ENCODE peak calls at places on chromosomes 16 and 17, in six cellular contexts. One of them, this sample, is unnamed.

GRCh38 chr16:68356249-68356918 is 45.6 kb downstream of the PRMT7 start:
- DNase-seq in GM12878: peak
- DNase-seq in K562: no peak
- DNase-seq in endothelial cell of umbilical vein: no peak
- DNase-seq in A549: no peak
- DNase-seq in HepG2: no peak
- DNase-seq in this sample: peak

GRCh38 chr16:30351586-30352419 is 3.3 kb downstream of the CD2BP2 start:
- DNase-seq in GM12878: no peak
- DNase-seq in K562: no peak
- DNase-seq in endothelial cell of umbilical vein: peak
- DNase-seq in A549: peak
- DNase-seq in HepG2: no peak
- DNase-seq in this sample: no peak

GRCh38 chr17:280901-281300 is 71.7 kb downstream of the RPH3AL start:
- DNase-seq in GM12878: no peak
- DNase-seq in K562: no peak
- DNase-seq in endothelial cell of umbilical vein: no peak
- DNase-seq in A549: no peak
- DNase-seq in HepG2: no peak
- DNase-seq in this sample: no peak

GRCh38 chr17:77297693-77298666 is 157.2 kb downstream of the SEC14L1 start:
- DNase-seq in GM12878: no peak
- DNase-seq in K562: no peak
- DNase-seq in endothelial cell of umbilical vein: no peak
- DNase-seq in A549: peak
- DNase-seq in HepG2: no peak
- DNase-seq in this sample: peak

GRCh38 chr17:35345926-35346771 is 27.3 kb downstream of the SLFN11 start:
- DNase-seq in GM12878: no peak
- DNase-seq in K562: no peak
- DNase-seq in endothelial cell of umbilical vein: peak
- DNase-seq in A549: no peak
- DNase-seq in HepG2: no peak
- DNase-seq in this sample: peak

GRCh38 chr17:59002848-59003247 is 103.8 kb downstream of the TRIM37 start:
- DNase-seq in GM12878: no peak
- DNase-seq in K562: no peak
- DNase-seq in endothelial cell of umbilical vein: no peak
- DNase-seq in A549: no peak
- DNase-seq in HepG2: no peak
- DNase-seq in this sample: peak

GRCh38 chr17:18015603-18016002 is 23.4 kb downstream of the ATPAF2 start:
- DNase-seq in GM12878: no peak
- DNase-seq in K562: no peak
- DNase-seq in endothelial cell of umbilical vein: no peak
- DNase-seq in A549: no peak
- DNase-seq in HepG2: no peak
- DNase-seq in this sample: no peak

GRCh38 chr16:86965840-86966239 is 351.4 kb downstream of the C16orf95 start:
- DNase-seq in GM12878: no peak
- DNase-seq in K562: no peak
- DNase-seq in endothelial cell of umbilical vein: no peak
- DNase-seq in A549: no peak
- DNase-seq in HepG2: no peak
- DNase-seq in this sample: no peak

GRCh38 chr17:33750943-33751701 is 458.0 kb upstream of the ASIC2 start:
- DNase-seq in GM12878: peak
- DNase-seq in K562: peak
- DNase-seq in endothelial cell of umbilical vein: peak
- DNase-seq in A549: peak
- DNase-seq in HepG2: peak
- DNase-seq in this sample: peak

GRCh38 chr16:20611975-20612471 is 35.9 kb upstream of the ACSM2B start:
- DNase-seq in GM12878: no peak
- DNase-seq in K562: no peak
- DNase-seq in endothelial cell of umbilical vein: no peak
- DNase-seq in A549: no peak
- DNase-seq in HepG2: no peak
- DNase-seq in this sample: no peak

GRCh38 chr17:77619326-77619725 is 339.2 kb upstream of the TNRC6C start:
- DNase-seq in GM12878: no peak
- DNase-seq in K562: no peak
- DNase-seq in endothelial cell of umbilical vein: no peak
- DNase-seq in A549: no peak
- DNase-seq in HepG2: no peak
- DNase-seq in this sample: no peak

GRCh38 chr17:39699818-39700147 is at the start of gene ERBB2:
- DNase-seq in GM12878: no peak
- DNase-seq in K562: no peak
- DNase-seq in endothelial cell of umbilical vein: peak
- DNase-seq in A549: peak
- DNase-seq in HepG2: peak
- DNase-seq in this sample: no peak
- H3K4me3 ChIP-seq in GM12878: no peak
- H3K4me3 ChIP-seq in K562: no peak
- H3K4me3 ChIP-seq in endothelial cell of umbilical vein: peak
- H3K4me3 ChIP-seq in A549: peak
- H3K4me3 ChIP-seq in HepG2: peak
- H3K4me3 ChIP-seq in this sample: no peak

DNA sequence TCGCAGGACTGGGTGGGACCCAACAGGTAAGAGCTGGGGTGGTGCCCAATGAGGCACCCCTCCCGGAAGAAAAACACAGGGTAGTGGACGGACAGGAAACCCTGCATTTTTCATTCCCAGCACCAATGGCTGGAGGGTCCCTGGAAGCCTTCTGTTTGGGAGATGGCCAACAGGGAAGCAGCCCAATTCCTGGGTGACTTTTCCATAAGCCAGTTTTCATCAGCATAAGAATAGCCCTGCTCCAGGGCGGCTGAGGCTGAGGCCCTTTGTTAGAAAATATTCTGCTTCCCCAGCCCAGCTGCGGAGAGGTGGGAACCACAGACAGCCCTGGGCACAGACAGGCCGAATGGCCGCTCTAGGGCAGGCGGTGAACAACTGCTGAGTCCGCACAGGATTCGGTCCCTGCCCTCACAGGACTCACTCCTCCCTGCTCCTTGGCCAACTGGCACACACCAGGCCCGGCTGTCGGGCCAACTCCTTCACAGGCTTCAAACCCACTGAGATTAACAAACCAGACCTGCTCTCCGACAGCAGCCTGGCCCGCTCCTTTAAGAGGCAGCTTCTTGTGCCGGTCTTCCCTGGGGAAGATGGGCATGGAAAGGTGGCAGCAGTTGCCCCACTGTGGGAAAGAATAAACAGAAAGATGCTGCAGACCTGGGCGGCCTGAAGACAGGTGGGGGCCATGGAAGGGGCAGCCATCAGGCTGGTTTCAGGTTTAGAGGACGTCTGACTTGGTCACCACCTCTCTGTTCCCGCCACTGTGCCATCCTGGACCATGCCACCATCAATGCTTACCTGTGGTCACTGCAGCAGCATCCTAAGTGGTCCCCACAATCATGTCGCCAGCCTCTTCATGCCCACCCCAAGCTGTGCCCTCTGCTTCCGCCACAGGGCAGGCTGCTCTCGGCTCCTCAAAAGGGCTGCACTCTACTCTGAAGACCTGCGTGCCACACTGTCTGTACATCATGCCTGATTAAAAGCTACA is 10.1 kb downstream of the SMIM5 start:
- DNase-seq in GM12878: no peak
- DNase-seq in K562: no peak
- DNase-seq in endothelial cell of umbilical vein: no peak
- DNase-seq in A549: no peak
- DNase-seq in HepG2: no peak
- DNase-seq in this sample: no peak
- TF ChIP-seq MYC in GM12878: no peak
- TF ChIP-seq MYC in K562: no peak
- TF ChIP-seq MYC in endothelial cell of umbilical vein: no peak
- TF ChIP-seq MYC in A549: no peak
- TF ChIP-seq MYC in HepG2: no peak
- TF ChIP-seq MYC in this sample: no peak

DNA sequence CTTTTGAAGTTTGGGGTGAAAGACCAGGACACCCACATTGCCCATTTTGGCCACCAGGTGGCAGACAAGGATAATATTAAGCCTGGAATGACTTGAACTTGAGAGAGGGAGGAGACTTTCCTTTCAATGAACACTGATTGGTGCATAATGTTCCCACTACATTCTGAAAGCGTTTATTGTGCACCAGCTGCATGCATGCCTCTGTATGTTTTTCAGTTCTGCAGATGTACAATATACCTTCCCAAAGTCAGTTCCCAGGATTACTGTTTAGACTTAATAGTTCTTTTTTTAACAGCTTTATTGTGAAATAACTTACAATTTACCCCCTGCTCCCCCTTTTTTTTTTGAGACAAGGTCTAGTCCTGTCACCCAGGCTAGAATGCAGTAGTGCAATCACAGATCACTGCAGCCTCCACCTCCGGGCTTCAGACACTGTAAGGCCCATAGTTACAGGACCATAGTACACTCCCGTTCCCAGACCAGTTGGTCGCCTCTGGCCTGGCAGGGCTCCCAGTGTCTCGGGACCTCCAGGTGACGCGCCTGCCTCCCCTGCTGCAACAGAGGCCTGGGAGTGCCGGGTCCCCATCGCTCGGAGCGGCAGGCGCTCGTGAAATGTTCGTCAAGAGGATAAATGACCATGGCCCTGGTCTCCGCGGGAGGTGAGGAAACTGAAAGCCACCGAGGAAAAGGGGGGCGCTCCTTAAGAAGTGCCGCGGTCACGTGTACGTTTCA is 12.2 kb downstream of the CES2 start:
- DNase-seq in GM12878: peak
- DNase-seq in K562: peak
- DNase-seq in endothelial cell of umbilical vein: peak
- DNase-seq in A549: peak
- DNase-seq in HepG2: peak
- DNase-seq in this sample: peak
- TF ChIP-seq CTCF in GM12878: peak
- TF ChIP-seq CTCF in K562: peak
- TF ChIP-seq CTCF in endothelial cell of umbilical vein: peak
- TF ChIP-seq CTCF in A549: peak
- TF ChIP-seq CTCF in HepG2: peak
- TF ChIP-seq CTCF in this sample: peak

DNA sequence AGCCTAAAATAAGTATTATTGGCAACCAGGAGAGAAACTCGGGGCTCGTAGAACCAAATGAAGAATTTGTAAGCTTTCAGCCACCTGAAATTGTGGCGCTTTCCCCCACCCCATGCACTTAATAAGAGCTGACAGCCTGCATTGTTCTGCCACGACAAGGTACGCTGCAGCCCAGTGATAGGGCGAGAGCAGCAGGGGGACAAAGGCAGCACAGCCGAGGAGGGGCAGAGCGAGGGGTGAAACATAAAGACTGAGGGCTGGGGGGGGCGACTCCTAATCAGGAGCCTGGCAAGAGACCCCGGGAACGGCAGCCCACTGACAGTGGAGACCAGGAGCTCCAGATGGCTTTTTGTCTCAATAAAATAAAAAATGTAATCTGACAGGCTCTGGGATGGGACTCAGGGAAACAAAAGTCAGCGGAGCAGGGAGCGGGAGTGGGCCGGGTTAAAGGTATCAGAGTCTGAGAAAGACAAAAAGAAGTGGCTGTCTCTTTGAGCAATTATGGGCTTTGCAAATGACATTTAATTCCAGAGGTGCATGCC is 17.3 kb upstream of the CCDC182 start:
- DNase-seq in GM12878: no peak
- DNase-seq in K562: no peak
- DNase-seq in endothelial cell of umbilical vein: no peak
- DNase-seq in A549: no peak
- DNase-seq in HepG2: no peak
- DNase-seq in this sample: no peak
- H3K4me3 ChIP-seq in GM12878: no peak
- H3K4me3 ChIP-seq in K562: no peak
- H3K4me3 ChIP-seq in endothelial cell of umbilical vein: no peak
- H3K4me3 ChIP-seq in A549: no peak
- H3K4me3 ChIP-seq in HepG2: no peak
- H3K4me3 ChIP-seq in this sample: no peak

GRCh38 chr16:49537924-49538455 is 164.4 kb downstream of the C16orf78 start:
- DNase-seq in GM12878: no peak
- DNase-seq in K562: no peak
- DNase-seq in endothelial cell of umbilical vein: no peak
- DNase-seq in A549: no peak
- DNase-seq in HepG2: no peak
- DNase-seq in this sample: no peak

GRCh38 chr16:49533436-49533835 is 159.8 kb downstream of the C16orf78 start:
- DNase-seq in GM12878: no peak
- DNase-seq in K562: no peak
- DNase-seq in endothelial cell of umbilical vein: no peak
- DNase-seq in A549: no peak
- DNase-seq in HepG2: no peak
- DNase-seq in this sample: no peak

GRCh38 chr16:49532873-49533272 is 159.3 kb downstream of the C16orf78 start:
- DNase-seq in GM12878: no peak
- DNase-seq in K562: no peak
- DNase-seq in endothelial cell of umbilical vein: no peak
- DNase-seq in A549: no peak
- DNase-seq in HepG2: no peak
- DNase-seq in this sample: no peak

GRCh38 chr16:49532243-49532870 is 158.8 kb downstream of the C16orf78 start:
- DNase-seq in GM12878: no peak
- DNase-seq in K562: no peak
- DNase-seq in endothelial cell of umbilical vein: no peak
- DNase-seq in A549: no peak
- DNase-seq in HepG2: no peak
- DNase-seq in this sample: no peak

DNA sequence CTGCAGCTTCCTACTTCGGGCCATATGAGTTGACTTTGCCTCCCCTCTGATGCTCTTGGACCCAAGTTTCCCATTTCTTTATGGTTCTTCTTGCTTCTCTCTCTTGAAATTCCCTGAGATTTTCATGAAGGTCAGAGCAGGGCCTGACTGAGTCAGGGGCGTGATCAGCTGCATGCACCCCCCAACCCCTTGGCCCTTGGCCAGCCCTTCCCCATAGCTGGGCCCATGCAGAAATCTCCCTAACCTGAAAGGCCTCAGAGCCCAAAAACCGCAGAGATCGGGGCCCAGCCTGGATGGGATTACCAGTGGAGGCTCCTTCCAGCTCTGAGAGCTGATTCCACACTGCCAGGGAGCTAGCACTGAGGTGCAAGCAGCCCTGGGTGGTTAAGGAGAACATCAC is 161.3 kb downstream of the C16orf78 start:
- DNase-seq in GM12878: no peak
- DNase-seq in K562: no peak
- DNase-seq in endothelial cell of umbilical vein: no peak
- DNase-seq in A549: no peak
- DNase-seq in HepG2: no peak
- DNase-seq in this sample: no peak
- TF ChIP-seq MYC in GM12878: no peak
- TF ChIP-seq MYC in K562: no peak
- TF ChIP-seq MYC in endothelial cell of umbilical vein: no peak
- TF ChIP-seq MYC in A549: no peak
- TF ChIP-seq MYC in HepG2: no peak
- TF ChIP-seq MYC in this sample: no peak

GRCh38 chr17:10638151-10638550 is 19.0 kb downstream of the MYH3 start:
- DNase-seq in GM12878: no peak
- DNase-seq in K562: no peak
- DNase-seq in endothelial cell of umbilical vein: no peak
- DNase-seq in A549: no peak
- DNase-seq in HepG2: no peak
- DNase-seq in this sample: no peak
- TF ChIP-seq CTCF in GM12878: no peak
- TF ChIP-seq CTCF in K562: no peak
- TF ChIP-seq CTCF in endothelial cell of umbilical vein: no peak
- TF ChIP-seq CTCF in A549: no peak
- TF ChIP-seq CTCF in HepG2: no peak
- TF ChIP-seq CTCF in this sample: no peak

This sample was measured in NB4.